ENCODE peak calls at places on chromosome 10, in seven cellular contexts. One of them, this sample, is unnamed.

GRCh38 chr10:80204801-80205477 is 398 bp downstream of the ANXA11 start:
- DNase-seq in GM12865: peak; percentile 48
- DNase-seq in HuH-7.5: peak; percentile 34
- DNase-seq in activated CD4-positive, alpha-beta T cell treated with anti-CD3 and anti-CD28 coated beads, Interleukin-2, amount 50 U/mL, for 48 hours: no peak
- DNase-seq in HCT116: no peak
- DNase-seq in tibial artery: no peak
- DNase-seq in NCI-H2171 treated with DMSO at 0.1 percent for 48 hours: no peak
- DNase-seq in this sample: peak; percentile 60

GRCh38 chr10:123948030-123948823 is 56.6 kb upstream of the CPXM2 start:
- DNase-seq in GM12865: no peak
- DNase-seq in HuH-7.5: no peak
- DNase-seq in activated CD4-positive, alpha-beta T cell treated with anti-CD3 and anti-CD28 coated beads, Interleukin-2, amount 50 U/mL, for 48 hours: no peak
- DNase-seq in HCT116: no peak
- DNase-seq in tibial artery: no peak
- DNase-seq in NCI-H2171 treated with DMSO at 0.1 percent for 48 hours: no peak
- DNase-seq in this sample: no peak

GRCh38 chr10:113665806-113666354 is 2.0 kb upstream of the NRAP start:
- DNase-seq in GM12865: no peak
- DNase-seq in HuH-7.5: no peak
- DNase-seq in activated CD4-positive, alpha-beta T cell treated with anti-CD3 and anti-CD28 coated beads, Interleukin-2, amount 50 U/mL, for 48 hours: no peak
- DNase-seq in HCT116: no peak
- DNase-seq in tibial artery: peak; percentile 34
- DNase-seq in NCI-H2171 treated with DMSO at 0.1 percent for 48 hours: no peak
- DNase-seq in this sample: no peak

GRCh38 chr10:99369126-99369525 is 40.0 kb downstream of the CNNM1 start:
- DNase-seq in GM12865: no peak
- DNase-seq in HuH-7.5: no peak
- DNase-seq in activated CD4-positive, alpha-beta T cell treated with anti-CD3 and anti-CD28 coated beads, Interleukin-2, amount 50 U/mL, for 48 hours: no peak
- DNase-seq in HCT116: no peak
- DNase-seq in tibial artery: no peak
- DNase-seq in NCI-H2171 treated with DMSO at 0.1 percent for 48 hours: no peak
- DNase-seq in this sample: no peak

GRCh38 chr10:74081192-74081803 is 69.3 kb downstream of the AP3M1 start:
- DNase-seq in GM12865: peak; percentile 65
- DNase-seq in HuH-7.5: peak; percentile 18
- DNase-seq in activated CD4-positive, alpha-beta T cell treated with anti-CD3 and anti-CD28 coated beads, Interleukin-2, amount 50 U/mL, for 48 hours: peak; percentile 25
- DNase-seq in HCT116: peak; percentile 43
- DNase-seq in tibial artery: peak; percentile 35
- DNase-seq in NCI-H2171 treated with DMSO at 0.1 percent for 48 hours: peak; percentile 47
- DNase-seq in this sample: peak; percentile 38

GRCh38 chr10:91335147-91335546 is 75.0 kb upstream of the HECTD2 start:
- DNase-seq in GM12865: peak; percentile 11
- DNase-seq in HuH-7.5: no peak
- DNase-seq in activated CD4-positive, alpha-beta T cell treated with anti-CD3 and anti-CD28 coated beads, Interleukin-2, amount 50 U/mL, for 48 hours: no peak
- DNase-seq in HCT116: peak; percentile 22
- DNase-seq in tibial artery: no peak
- DNase-seq in NCI-H2171 treated with DMSO at 0.1 percent for 48 hours: no peak
- DNase-seq in this sample: peak; percentile 5

GRCh38 chr10:103197177-103197576 is 4.1 kb upstream of the NT5C2 start:
- DNase-seq in GM12865: no peak
- DNase-seq in HuH-7.5: no peak
- DNase-seq in activated CD4-positive, alpha-beta T cell treated with anti-CD3 and anti-CD28 coated beads, Interleukin-2, amount 50 U/mL, for 48 hours: peak; percentile 19
- DNase-seq in HCT116: peak; percentile 37
- DNase-seq in tibial artery: peak; percentile 74
- DNase-seq in NCI-H2171 treated with DMSO at 0.1 percent for 48 hours: no peak
- DNase-seq in this sample: no peak

GRCh38 chr10:109676703-109677102 is 246.6 kb downstream of the XPNPEP1 start:
- DNase-seq in GM12865: no peak
- DNase-seq in HuH-7.5: no peak
- DNase-seq in activated CD4-positive, alpha-beta T cell treated with anti-CD3 and anti-CD28 coated beads, Interleukin-2, amount 50 U/mL, for 48 hours: no peak
- DNase-seq in HCT116: no peak
- DNase-seq in tibial artery: no peak
- DNase-seq in NCI-H2171 treated with DMSO at 0.1 percent for 48 hours: no peak
- DNase-seq in this sample: no peak

GRCh38 chr10:34628174-34628802 is 186.8 kb downstream of the PARD3 start:
- DNase-seq in GM12865: no peak
- DNase-seq in HuH-7.5: peak; percentile 32
- DNase-seq in activated CD4-positive, alpha-beta T cell treated with anti-CD3 and anti-CD28 coated beads, Interleukin-2, amount 50 U/mL, for 48 hours: no peak
- DNase-seq in HCT116: no peak
- DNase-seq in tibial artery: peak; percentile 45
- DNase-seq in NCI-H2171 treated with DMSO at 0.1 percent for 48 hours: peak; percentile 10
- DNase-seq in this sample: peak; percentile 21

GRCh38 chr10:26717476-26717875 is 20.0 kb downstream of the PDSS1 start:
- DNase-seq in GM12865: no peak
- DNase-seq in HuH-7.5: no peak
- DNase-seq in activated CD4-positive, alpha-beta T cell treated with anti-CD3 and anti-CD28 coated beads, Interleukin-2, amount 50 U/mL, for 48 hours: no peak
- DNase-seq in HCT116: no peak
- DNase-seq in tibial artery: no peak
- DNase-seq in NCI-H2171 treated with DMSO at 0.1 percent for 48 hours: no peak
- DNase-seq in this sample: no peak

GRCh38 chr10:110701618-110701971 is 57.5 kb downstream of the RBM20 start:
- DNase-seq in GM12865: no peak
- DNase-seq in HuH-7.5: no peak
- DNase-seq in activated CD4-positive, alpha-beta T cell treated with anti-CD3 and anti-CD28 coated beads, Interleukin-2, amount 50 U/mL, for 48 hours: no peak
- DNase-seq in HCT116: no peak
- DNase-seq in tibial artery: no peak
- DNase-seq in NCI-H2171 treated with DMSO at 0.1 percent for 48 hours: no peak
- DNase-seq in this sample: no peak

GRCh38 chr10:132836248-132836831 is 50.4 kb upstream of the NKX6-2 start:
- DNase-seq in GM12865: no peak
- DNase-seq in HuH-7.5: no peak
- DNase-seq in activated CD4-positive, alpha-beta T cell treated with anti-CD3 and anti-CD28 coated beads, Interleukin-2, amount 50 U/mL, for 48 hours: no peak
- DNase-seq in HCT116: no peak
- DNase-seq in tibial artery: no peak
- DNase-seq in NCI-H2171 treated with DMSO at 0.1 percent for 48 hours: no peak
- DNase-seq in this sample: no peak

GRCh38 chr10:132345345-132345744 is 13.4 kb downstream of the LRRC27 start:
- DNase-seq in GM12865: no peak
- DNase-seq in HuH-7.5: no peak
- DNase-seq in activated CD4-positive, alpha-beta T cell treated with anti-CD3 and anti-CD28 coated beads, Interleukin-2, amount 50 U/mL, for 48 hours: no peak
- DNase-seq in HCT116: no peak
- DNase-seq in tibial artery: no peak
- DNase-seq in NCI-H2171 treated with DMSO at 0.1 percent for 48 hours: no peak
- DNase-seq in this sample: no peak